ENCODE peak calls at places on chromosomes 7 and 10, in nine cellular contexts. V is transverse colon, R is heart right ventricle, L is brain microvascular endothelial cell, S is psoas muscle, I is GM13977, D is spleen, N is tibial artery, J is endothelial cell. B is an unnamed sample.

GRCh38 chr10:73650537-73651331 is 5.1 kb downstream of the SYNPO2L start:
- DNase-seq in R (peak; percentile 81), I (peak; percentile 74), L (peak; percentile 90), J (no peak), V (no peak), S (peak; percentile 81), N (no peak), D (no peak), B (peak; percentile 53)

GRCh38 chr7:140920745-140921144 is 4.0 kb downstream of the BRAF start:
- DNase-seq in I (no peak), S (no peak), J (no peak), V (no peak), L (no peak), D (no peak), R (no peak), N (no peak), B (no peak)

GRCh38 chr7:16644987-16645592 is 464 bp downstream of the ANKMY2 start:
- DNase-seq in J (peak; percentile 57), I (no peak), S (peak; percentile 46), V (peak; percentile 45), L (no peak), R (peak; percentile 45), D (peak; percentile 89), N (peak; percentile 72), B (peak; percentile 15)

GRCh38 chr7:106260136-106260561 is 24.6 kb downstream of the NAMPT start:
- DNase-seq in J (no peak), S (no peak), N (no peak), I (no peak), L (no peak), D (no peak), V (no peak), R (no peak), B (no peak)

GRCh38 chr7:98119257-98119918 is 12.7 kb downstream of the LMTK2 start:
- DNase-seq in S (no peak), J (no peak), V (no peak), D (no peak), N (no peak), R (no peak), I (no peak), L (peak; percentile 72), B (peak; percentile 1)

GRCh38 chr10:96254976-96255375 is 16.4 kb downstream of the BLNK start:
- DNase-seq in R (no peak), D (no peak), J (no peak), I (no peak), L (no peak), V (no peak), N (no peak), S (no peak), B (no peak)

GRCh38 chr7:1225462-1226154 is 7.1 kb upstream of the UNCX start:
- DNase-seq in S (no peak), J (peak; percentile 68), R (no peak), L (no peak), V (no peak), N (no peak), I (peak; percentile 87), D (no peak), B (peak; percentile 75)

GRCh38 chr7:71239517-71239916 is 107.6 kb downstream of the GALNT17 start:
- DNase-seq in S (no peak), I (no peak), J (no peak), N (no peak), D (no peak), L (no peak), R (peak; percentile 41), V (no peak), B (no peak)

GRCh38 chr10:61950449-61951143 is 49.1 kb downstream of the ARID5B start:
- DNase-seq in J (no peak), V (no peak), D (no peak), N (no peak), L (no peak), S (no peak), I (no peak), R (no peak), B (no peak)

GRCh38 chr7:5695037-5695708 is 86.3 kb downstream of the RNF216 start:
- DNase-seq in J (no peak), S (no peak), R (peak; percentile 47), V (peak; percentile 53), L (peak; percentile 85), D (peak; percentile 88), N (peak; percentile 81), I (peak; percentile 52), B (peak; percentile 62)

GRCh38 chr10:9209105-9209798 is 1154.8 kb downstream of the GATA3 start:
- DNase-seq in R (peak; percentile 39), D (peak; percentile 74), N (no peak), L (peak; percentile 58), V (peak; percentile 53), S (peak; percentile 41), J (peak; percentile 80), I (peak; percentile 51), B (peak; percentile 39)

GRCh38 chr7:4762121-4763055 is 13.0 kb upstream of the AP5Z1 start:
- DNase-seq in I (no peak), L (no peak), V (no peak), J (no peak), D (peak; percentile 74), N (no peak), R (no peak), S (no peak), B (no peak)

GRCh38 chr10:124092270-124093075 is 925 bp downstream of the CHST15 start:
- DNase-seq in J (peak; percentile 64), N (peak; percentile 74), D (peak; percentile 96), R (peak; percentile 66), S (peak; percentile 68), V (peak; percentile 77), I (peak; percentile 76), L (peak; percentile 19), B (peak; percentile 74)

GRCh38 chr7:129804301-129805085 is 148.3 kb downstream of the UBE2H start:
- DNase-seq in L (no peak), S (no peak), D (peak; percentile 47), V (no peak), J (no peak), I (no peak), R (no peak), N (no peak), B (no peak)

GRCh38 chr10:230758-231157 is 95.5 kb downstream of the ZMYND11 start:
- DNase-seq in J (peak; percentile 5), S (no peak), D (no peak), L (no peak), R (no peak), I (no peak), V (no peak), N (no peak), B (no peak)

GRCh38 chr10:89147256-89147655 is 59.9 kb downstream of the CH25H start:
- DNase-seq in I (no peak), N (no peak), L (peak; percentile 13), R (no peak), V (no peak), S (no peak), J (no peak), D (no peak), B (no peak)

GRCh38 chr10:72525277-72525676 is 100.6 kb downstream of the MICU1 start:
- DNase-seq in D (no peak), R (no peak), N (no peak), L (peak; percentile 20), S (no peak), J (no peak), V (no peak), I (no peak), B (no peak)

GRCh38 chr7:93150200-93150835 is 2.1 kb upstream of the SAMD9L start:
- DNase-seq in J (no peak), V (no peak), N (no peak), S (no peak), D (no peak), I (no peak), L (peak; percentile 31), R (no peak), B (no peak)

GRCh38 chr7:134946260-134946659 is 40.0 kb upstream of the AGBL3 start:
- DNase-seq in J (no peak), L (no peak), R (no peak), V (no peak), I (no peak), D (no peak), S (no peak), N (no peak), B (no peak)

GRCh38 chr7:134945711-134946110 is 40.6 kb upstream of the AGBL3 start:
- DNase-seq in V (no peak), J (no peak), R (no peak), D (no peak), S (no peak), I (no peak), L (no peak), N (no peak), B (no peak)

GRCh38 chr7:134942690-134943466 is 43.4 kb upstream of the AGBL3 start:
- DNase-seq in L (no peak), D (no peak), I (no peak), S (no peak), J (no peak), V (no peak), N (no peak), R (no peak), B (no peak)

GRCh38 chr7:134941947-134942346 is 44.4 kb upstream of the AGBL3 start:
- DNase-seq in I (no peak), V (no peak), R (no peak), D (no peak), L (no peak), J (no peak), S (no peak), N (peak; percentile 63), B (no peak)

GRCh38 chr7:134943785-134944400 is 42.4 kb upstream of the AGBL3 start:
- DNase-seq in D (no peak), V (no peak), L (no peak), I (peak; percentile 67), R (no peak), J (no peak), S (no peak), N (no peak), B (peak; percentile 43)
- TF ChIP-seq CTCF in D (no peak), V (no peak), L (peak; percentile 32), I (peak; percentile 54), R (peak; percentile 45), J (no peak), S (peak; percentile 32), N (peak; percentile 30), B (peak; percentile 40)

GRCh38 chr7:82375713-82376112 is 67.9 kb downstream of the CACNA2D1 start:
- DNase-seq in L (no peak), I (no peak), R (no peak), N (no peak), S (no peak), J (no peak), D (no peak), V (no peak), B (no peak)
- TF ChIP-seq CTCF in L (no peak), I (no peak), R (no peak), N (no peak), S (no peak), J (no peak), D (no peak), V (no peak), B (no peak)

DNA sequence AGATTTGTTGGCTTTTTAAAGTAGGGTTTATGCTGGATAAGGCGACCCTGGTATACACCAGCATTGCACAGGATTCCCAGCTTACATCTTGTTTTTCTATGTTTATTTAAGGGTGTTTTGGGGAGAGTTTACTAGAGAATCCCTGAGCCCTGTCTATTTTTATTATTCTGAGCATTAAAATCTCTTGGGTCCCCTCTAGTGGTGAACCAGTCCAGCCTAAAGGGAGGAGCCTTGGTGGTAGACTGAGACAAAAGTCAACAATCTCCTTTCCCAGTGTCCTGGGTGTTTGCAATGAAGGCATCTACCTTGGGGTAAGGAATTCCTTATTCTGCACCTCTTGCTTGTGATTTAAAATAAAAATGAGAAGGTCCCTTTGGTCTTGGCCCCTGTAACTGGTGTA is 38.2 kb downstream of the ANTXRL start:
- DNase-seq in R (no peak), N (no peak), S (no peak), D (no peak), J (no peak), L (no peak), V (no peak), I (no peak), B (no peak)
- TF ChIP-seq CTCF in R (peak; percentile 32), N (no peak), S (peak; percentile 26), D (peak; percentile 25), J (no peak), L (peak; percentile 56), V (no peak), I (peak; percentile 30), B (peak; percentile 27)

GRCh38 chr10:104080762-104081161 is 4.9 kb downstream of the COL17A1 start:
- DNase-seq in L (no peak), S (no peak), J (no peak), N (no peak), V (peak; percentile 28), D (no peak), R (no peak), I (no peak), B (no peak)
- TF ChIP-seq CTCF in L (peak; percentile 55), S (peak; percentile 29), J (peak; percentile 32), N (no peak), V (peak; percentile 58), D (no peak), R (peak; percentile 25), I (peak; percentile 52), B (peak; percentile 35)

B was measured in GM10248.